ENCODE peak calls at places on chromosomes 13 and 19, in four cellular contexts. I is stimulated activated CD4-positive, alpha-beta T cell treated with anti-CD3 and anti-CD28 coated beads, Interleukin-4, amount 100 ng/mL, for 24 hours; S is ascending aorta; R is brain microvascular endothelial cell. P is an unnamed sample.

GRCh38 chr19:10009269-10009665 is 1.0 kb downstream of the COL5A3 start:
- DNase-seq in I (peak; percentile 26), S (no peak), R (peak; percentile 75), P (peak; percentile 78)

GRCh38 chr13:113060557-113061270 is 44.9 kb upstream of the F7 start:
- DNase-seq in I (no peak), S (no peak), R (no peak), P (no peak)

GRCh38 chr19:38990949-38991697 is 15.6 kb upstream of the FBXO17 start:
- DNase-seq in I (no peak), S (no peak), R (no peak), P (no peak)

GRCh38 chr13:114151565-114152284 is 19.3 kb upstream of the RASA3 start:
- DNase-seq in I (peak; percentile 60), S (no peak), R (no peak), P (peak; percentile 86)

GRCh38 chr19:2032296-2032941 is 16.9 kb upstream of the BTBD2 start:
- DNase-seq in I (peak; percentile 37), S (peak; percentile 92), R (peak; percentile 54), P (peak; percentile 83)

GRCh38 chr13:42137856-42138537 is 89.5 kb downstream of the DGKH start:
- DNase-seq in I (no peak), S (no peak), R (peak; percentile 35), P (no peak)

GRCh38 chr13:59734393-59734792 is 429.3 kb downstream of the DIAPH3 start:
- DNase-seq in I (no peak), S (no peak), R (no peak), P (peak; percentile 43)

GRCh38 chr19:49926520-49926919 is 2.5 kb upstream of the ATF5 start:
- DNase-seq in I (no peak), S (no peak), R (no peak), P (no peak)

GRCh38 chr19:1665565-1666047 is 13.2 kb upstream of the TCF3 start:
- DNase-seq in I (no peak), S (no peak), R (no peak), P (no peak)